ENCODE peak calls at places on chromosomes 13 and 19, in seven cellular contexts. P is mesothelial cell of epicardium; B is GM10248; A is activated T-cell treated with anti-CD3 and anti-CD28 coated beads, Interleukin-2, amount 50 U/mL, for 72 hours; N is caudate nucleus; R is astrocyte; S is left colon. V is an unnamed sample.

GRCh38 chr19:14310055-14310454 is 71.2 kb upstream of the ADGRE5 start:
- DNase-seq in N (no peak), R (no peak), S (no peak), B (peak; percentile 56), P (no peak), A (no peak), V (peak; percentile 77)

GRCh38 chr19:28313633-28314032 is 899.3 kb downstream of the UQCRFS1 start:
- DNase-seq in B (no peak), S (no peak), R (peak; percentile 99), N (no peak), A (no peak), P (no peak), V (no peak)

GRCh38 chr13:26458196-26458734 is 99.2 kb upstream of the WASF3 start:
- DNase-seq in S (no peak), N (no peak), A (no peak), B (no peak), R (no peak), P (no peak), V (no peak)

GRCh38 chr19:5397804-5398692 is 57.2 kb upstream of the ZNRF4 start:
- DNase-seq in S (no peak), N (no peak), A (no peak), R (no peak), P (no peak), B (no peak), V (peak; percentile 11)

GRCh38 chr19:51365211-51366049 is 758 bp downstream of the ETFB start:
- DNase-seq in S (peak; percentile 42), N (peak; percentile 9), R (peak; percentile 42), A (no peak), B (no peak), P (no peak), V (peak; percentile 36)

GRCh38 chr13:110336681-110337080 is 29.6 kb downstream of the COL4A2 start:
- DNase-seq in P (no peak), B (no peak), A (no peak), S (no peak), R (no peak), N (no peak), V (no peak)

GRCh38 chr19:53132231-53132991 is at the start of gene ZNF415:
- DNase-seq in R (peak; percentile 54), B (peak; percentile 69), S (peak; percentile 87), A (peak; percentile 70), N (peak; percentile 68), P (peak; percentile 83), V (no peak)

GRCh38 chr19:39943586-39943985 is 9.2 kb upstream of the FCGBP start:
- DNase-seq in P (no peak), N (no peak), R (no peak), A (no peak), B (no peak), S (peak; percentile 70), V (no peak)

GRCh38 chr19:4539697-4540581 is at the start of gene LRG1:
- DNase-seq in P (no peak), B (peak; percentile 77), R (no peak), N (no peak), S (peak; percentile 80), A (peak; percentile 28), V (peak; percentile 82)

GRCh38 chr13:46831588-46832194 is 34.7 kb upstream of the ESD start:
- DNase-seq in A (peak; percentile 25), R (peak; percentile 18), P (no peak), N (no peak), S (peak; percentile 34), B (peak; percentile 17), V (peak; percentile 64)

GRCh38 chr13:110134801-110135200 is 172.2 kb downstream of the COL4A1 start:
- DNase-seq in R (no peak), P (no peak), A (no peak), B (no peak), S (no peak), N (no peak), V (no peak)

GRCh38 chr13:41639955-41640780 is 182.8 kb downstream of the RGCC start:
- DNase-seq in P (no peak), S (no peak), A (no peak), N (no peak), R (no peak), B (no peak), V (no peak)

GRCh38 chr19:44747739-44748425 is 626 bp upstream of the BCL3 start:
- DNase-seq in P (no peak), S (peak; percentile 82), A (no peak), N (no peak), R (peak; percentile 51), B (no peak), V (no peak)

GRCh38 chr13:31012285-31013024 is 80.0 kb downstream of the TEX26 start:
- DNase-seq in N (no peak), P (no peak), S (no peak), B (no peak), A (no peak), R (no peak), V (peak; percentile 29)

GRCh38 chr19:17777840-17778620 is 16.9 kb upstream of the B3GNT3 start:
- DNase-seq in P (no peak), A (peak; percentile 45), S (peak; percentile 84), B (peak; percentile 69), R (no peak), N (no peak), V (peak; percentile 78)

V was measured in GM12865.